ENCODE peak calls at places on chromosome 4, in seven cellular contexts. One of them, this sample, is unnamed.

GRCh38 chr4:7799306-7799705 is 140.4 kb downstream of the AFAP1 start:
- DNase-seq in PC-3: no peak
- DNase-seq in MM.1S: no peak
- DNase-seq in GM23248: no peak
- DNase-seq in neural progenitor cell: no peak
- DNase-seq in HCT116: no peak
- DNase-seq in hepatocyte: no peak
- DNase-seq in this sample: no peak

GRCh38 chr4:54566608-54567007 is 91.1 kb upstream of the KIT start:
- DNase-seq in hepatocyte: no peak
- DNase-seq in MM.1S: peak
- DNase-seq in HCT116: no peak
- DNase-seq in PC-3: no peak
- DNase-seq in neural progenitor cell: peak
- DNase-seq in GM23248: no peak
- DNase-seq in this sample: no peak

GRCh38 chr4:17241835-17242234 is 270.1 kb downstream of the QDPR start:
- DNase-seq in neural progenitor cell: no peak
- DNase-seq in hepatocyte: no peak
- DNase-seq in PC-3: no peak
- DNase-seq in GM23248: no peak
- DNase-seq in MM.1S: no peak
- DNase-seq in HCT116: no peak
- DNase-seq in this sample: no peak

GRCh38 chr4:101651778-101652177 is 138.8 kb upstream of the BANK1 start:
- DNase-seq in neural progenitor cell: no peak
- DNase-seq in MM.1S: no peak
- DNase-seq in HCT116: no peak
- DNase-seq in hepatocyte: no peak
- DNase-seq in GM23248: peak
- DNase-seq in PC-3: no peak
- DNase-seq in this sample: no peak

GRCh38 chr4:177974461-177974860 is 532.2 kb upstream of the AGA start:
- DNase-seq in GM23248: no peak
- DNase-seq in PC-3: peak
- DNase-seq in HCT116: no peak
- DNase-seq in MM.1S: no peak
- DNase-seq in hepatocyte: no peak
- DNase-seq in neural progenitor cell: no peak
- DNase-seq in this sample: no peak

GRCh38 chr4:174005422-174005821 is 278.0 kb downstream of the FBXO8 start:
- DNase-seq in MM.1S: no peak
- DNase-seq in neural progenitor cell: no peak
- DNase-seq in PC-3: no peak
- DNase-seq in HCT116: no peak
- DNase-seq in GM23248: no peak
- DNase-seq in hepatocyte: peak
- DNase-seq in this sample: no peak

GRCh38 chr4:67087897-67088296 is 457.4 kb downstream of the CENPC start:
- DNase-seq in MM.1S: peak
- DNase-seq in HCT116: peak
- DNase-seq in neural progenitor cell: peak
- DNase-seq in GM23248: peak
- DNase-seq in PC-3: peak
- DNase-seq in hepatocyte: peak
- DNase-seq in this sample: peak

GRCh38 chr4:185820119-185821028 is 8.4 kb upstream of the SORBS2 start:
- DNase-seq in hepatocyte: no peak
- DNase-seq in neural progenitor cell: peak
- DNase-seq in GM23248: no peak
- DNase-seq in HCT116: no peak
- DNase-seq in PC-3: no peak
- DNase-seq in MM.1S: no peak
- DNase-seq in this sample: peak

GRCh38 chr4:135249006-135249405 is 1047.4 kb upstream of the PABPC4L start:
- DNase-seq in PC-3: no peak
- DNase-seq in hepatocyte: no peak
- DNase-seq in neural progenitor cell: peak
- DNase-seq in MM.1S: no peak
- DNase-seq in HCT116: no peak
- DNase-seq in GM23248: no peak
- DNase-seq in this sample: peak

GRCh38 chr4:155025762-155026457 is 182.5 kb upstream of the NPY2R start:
- DNase-seq in hepatocyte: peak
- DNase-seq in HCT116: peak
- DNase-seq in neural progenitor cell: peak
- DNase-seq in MM.1S: peak
- DNase-seq in GM23248: peak
- DNase-seq in PC-3: peak
- DNase-seq in this sample: peak

GRCh38 chr4:73730292-73730691 is 10.1 kb upstream of the CXCL8 start:
- DNase-seq in GM23248: peak
- DNase-seq in hepatocyte: no peak
- DNase-seq in MM.1S: no peak
- DNase-seq in HCT116: no peak
- DNase-seq in PC-3: peak
- DNase-seq in neural progenitor cell: no peak
- DNase-seq in this sample: no peak

GRCh38 chr4:26320159-26320452 is 708 bp upstream of the RBPJ start:
- DNase-seq in HCT116: no peak
- DNase-seq in MM.1S: peak
- DNase-seq in PC-3: no peak
- DNase-seq in hepatocyte: no peak
- DNase-seq in GM23248: peak
- DNase-seq in neural progenitor cell: no peak
- DNase-seq in this sample: no peak

GRCh38 chr4:17336524-17336941 is 175.4 kb downstream of the QDPR start:
- DNase-seq in HCT116: peak
- DNase-seq in PC-3: no peak
- DNase-seq in neural progenitor cell: no peak
- DNase-seq in hepatocyte: no peak
- DNase-seq in GM23248: no peak
- DNase-seq in MM.1S: peak
- DNase-seq in this sample: no peak

GRCh38 chr4:6222761-6223292 is 22.5 kb upstream of the JAKMIP1 start:
- DNase-seq in GM23248: no peak
- DNase-seq in PC-3: peak
- DNase-seq in neural progenitor cell: peak
- DNase-seq in HCT116: peak
- DNase-seq in MM.1S: no peak
- DNase-seq in hepatocyte: no peak
- DNase-seq in this sample: peak

GRCh38 chr4:13611283-13611842 is 16.2 kb downstream of the BOD1L1 start:
- DNase-seq in GM23248: peak
- DNase-seq in PC-3: no peak
- DNase-seq in HCT116: no peak
- DNase-seq in neural progenitor cell: no peak
- DNase-seq in MM.1S: peak
- DNase-seq in hepatocyte: no peak
- DNase-seq in this sample: no peak

GRCh38 chr4:106194801-106195200 is 121.2 kb downstream of the TBCK start:
- DNase-seq in neural progenitor cell: no peak
- DNase-seq in HCT116: no peak
- DNase-seq in MM.1S: no peak
- DNase-seq in hepatocyte: no peak
- DNase-seq in PC-3: peak
- DNase-seq in GM23248: no peak
- DNase-seq in this sample: no peak

GRCh38 chr4:101730291-101731117 is 60.0 kb upstream of the BANK1 start:
- DNase-seq in MM.1S: peak
- DNase-seq in hepatocyte: peak
- DNase-seq in PC-3: peak
- DNase-seq in HCT116: peak
- DNase-seq in GM23248: peak
- DNase-seq in neural progenitor cell: peak
- DNase-seq in this sample: peak

GRCh38 chr4:26279446-26279845 is 41.4 kb upstream of the RBPJ start:
- DNase-seq in hepatocyte: no peak
- DNase-seq in GM23248: no peak
- DNase-seq in PC-3: no peak
- DNase-seq in HCT116: no peak
- DNase-seq in MM.1S: no peak
- DNase-seq in neural progenitor cell: no peak
- DNase-seq in this sample: no peak

GRCh38 chr4:109733728-109734127 is 3.9 kb upstream of the PLA2G12A start:
- DNase-seq in hepatocyte: no peak
- DNase-seq in PC-3: no peak
- DNase-seq in GM23248: no peak
- DNase-seq in neural progenitor cell: no peak
- DNase-seq in HCT116: no peak
- DNase-seq in MM.1S: no peak
- DNase-seq in this sample: no peak

GRCh38 chr4:3835527-3836040 is 69.4 kb downstream of the ADRA2C start:
- DNase-seq in GM23248: no peak
- DNase-seq in PC-3: no peak
- DNase-seq in HCT116: no peak
- DNase-seq in MM.1S: no peak
- DNase-seq in hepatocyte: no peak
- DNase-seq in neural progenitor cell: no peak
- DNase-seq in this sample: no peak
- TF ChIP-seq EZH2 in GM23248: no peak
- TF ChIP-seq EZH2 in PC-3: no peak
- TF ChIP-seq EZH2 in HCT116: no peak
- TF ChIP-seq EZH2 in MM.1S: no peak
- TF ChIP-seq EZH2 in hepatocyte: no peak
- TF ChIP-seq EZH2 in neural progenitor cell: no peak
- TF ChIP-seq EZH2 in this sample: no peak

DNA sequence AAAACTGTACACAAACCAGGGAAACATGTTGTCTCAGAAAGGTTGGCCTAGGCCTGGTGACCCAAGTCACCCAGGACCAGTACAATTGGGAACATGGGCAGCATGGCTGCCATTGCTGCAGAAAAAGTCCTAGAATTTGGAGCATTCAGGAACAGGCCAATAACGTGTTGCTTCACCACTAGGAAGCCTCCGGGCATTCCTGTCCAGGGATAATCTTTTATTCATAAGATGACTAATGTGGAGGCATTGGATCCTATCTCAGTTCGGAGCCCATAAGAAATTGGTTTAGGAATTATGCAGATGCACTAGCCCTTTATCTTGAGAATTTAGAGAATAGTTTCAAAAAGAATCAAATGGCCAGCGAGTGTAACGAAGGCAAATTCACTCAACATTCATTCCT is 242.8 kb upstream of the NDST4 start:
- DNase-seq in neural progenitor cell: no peak
- DNase-seq in PC-3: no peak
- DNase-seq in hepatocyte: no peak
- DNase-seq in HCT116: no peak
- DNase-seq in GM23248: no peak
- DNase-seq in MM.1S: no peak
- DNase-seq in this sample: no peak
- TF ChIP-seq EZH2phosphoT487 in neural progenitor cell: no peak
- TF ChIP-seq EZH2phosphoT487 in PC-3: no peak
- TF ChIP-seq EZH2phosphoT487 in hepatocyte: no peak
- TF ChIP-seq EZH2phosphoT487 in HCT116: no peak
- TF ChIP-seq EZH2phosphoT487 in GM23248: no peak
- TF ChIP-seq EZH2phosphoT487 in MM.1S: no peak
- TF ChIP-seq EZH2phosphoT487 in this sample: no peak

DNA sequence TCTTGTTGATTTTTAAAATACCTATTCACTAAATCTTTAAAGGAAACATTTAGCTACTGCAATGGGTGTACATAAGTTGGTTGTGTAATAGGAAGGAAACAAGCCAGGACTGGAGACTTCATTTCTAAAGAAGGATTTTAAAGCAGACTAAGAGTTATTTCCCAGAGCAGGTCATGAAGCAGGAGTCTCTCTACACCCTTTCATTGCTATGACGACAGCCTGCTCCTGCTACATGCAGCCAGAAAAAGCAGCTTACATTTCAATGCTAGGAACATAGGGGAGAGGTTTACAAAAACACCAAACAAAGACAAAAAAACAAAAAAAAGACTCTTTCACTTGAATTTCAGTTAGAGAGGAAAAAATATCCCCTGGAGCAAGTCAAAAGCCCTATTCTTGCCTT is 3.5 kb downstream of the SPARCL1 start:
- DNase-seq in GM23248: no peak
- DNase-seq in neural progenitor cell: peak
- DNase-seq in HCT116: no peak
- DNase-seq in MM.1S: no peak
- DNase-seq in PC-3: no peak
- DNase-seq in hepatocyte: peak
- DNase-seq in this sample: no peak
- H3K27ac ChIP-seq in GM23248: no peak
- H3K27ac ChIP-seq in neural progenitor cell: peak
- H3K27ac ChIP-seq in HCT116: no peak
- H3K27ac ChIP-seq in MM.1S: no peak
- H3K27ac ChIP-seq in PC-3: no peak
- H3K27ac ChIP-seq in hepatocyte: peak
- H3K27ac ChIP-seq in this sample: no peak

GRCh38 chr4:85910985-85911384 is 436.0 kb downstream of the ARHGAP24 start:
- DNase-seq in hepatocyte: no peak
- DNase-seq in neural progenitor cell: no peak
- DNase-seq in MM.1S: no peak
- DNase-seq in HCT116: no peak
- DNase-seq in GM23248: no peak
- DNase-seq in PC-3: no peak
- DNase-seq in this sample: no peak
- TF ChIP-seq EZH2 in hepatocyte: no peak
- TF ChIP-seq EZH2 in neural progenitor cell: no peak
- TF ChIP-seq EZH2 in MM.1S: no peak
- TF ChIP-seq EZH2 in HCT116: no peak
- TF ChIP-seq EZH2 in GM23248: no peak
- TF ChIP-seq EZH2 in PC-3: no peak
- TF ChIP-seq EZH2 in this sample: no peak

GRCh38 chr4:38860788-38861424 is 4.3 kb upstream of the TLR6 start:
- DNase-seq in hepatocyte: peak
- DNase-seq in MM.1S: peak
- DNase-seq in HCT116: peak
- DNase-seq in GM23248: peak
- DNase-seq in PC-3: peak
- DNase-seq in neural progenitor cell: peak
- DNase-seq in this sample: peak
- TF ChIP-seq EZH2phosphoT487 in hepatocyte: no peak
- TF ChIP-seq EZH2phosphoT487 in MM.1S: no peak
- TF ChIP-seq EZH2phosphoT487 in HCT116: no peak
- TF ChIP-seq EZH2phosphoT487 in GM23248: no peak
- TF ChIP-seq EZH2phosphoT487 in PC-3: no peak
- TF ChIP-seq EZH2phosphoT487 in neural progenitor cell: no peak
- TF ChIP-seq EZH2phosphoT487 in this sample: no peak

GRCh38 chr4:146442801-146443200 is 78.9 kb downstream of the SLC10A7 start:
- DNase-seq in HCT116: no peak
- DNase-seq in MM.1S: no peak
- DNase-seq in PC-3: peak
- DNase-seq in GM23248: peak
- DNase-seq in neural progenitor cell: no peak
- DNase-seq in hepatocyte: no peak
- DNase-seq in this sample: no peak
- H3K27ac ChIP-seq in HCT116: no peak
- H3K27ac ChIP-seq in MM.1S: no peak
- H3K27ac ChIP-seq in PC-3: peak
- H3K27ac ChIP-seq in GM23248: peak
- H3K27ac ChIP-seq in neural progenitor cell: no peak
- H3K27ac ChIP-seq in hepatocyte: no peak
- H3K27ac ChIP-seq in this sample: no peak

DNA sequence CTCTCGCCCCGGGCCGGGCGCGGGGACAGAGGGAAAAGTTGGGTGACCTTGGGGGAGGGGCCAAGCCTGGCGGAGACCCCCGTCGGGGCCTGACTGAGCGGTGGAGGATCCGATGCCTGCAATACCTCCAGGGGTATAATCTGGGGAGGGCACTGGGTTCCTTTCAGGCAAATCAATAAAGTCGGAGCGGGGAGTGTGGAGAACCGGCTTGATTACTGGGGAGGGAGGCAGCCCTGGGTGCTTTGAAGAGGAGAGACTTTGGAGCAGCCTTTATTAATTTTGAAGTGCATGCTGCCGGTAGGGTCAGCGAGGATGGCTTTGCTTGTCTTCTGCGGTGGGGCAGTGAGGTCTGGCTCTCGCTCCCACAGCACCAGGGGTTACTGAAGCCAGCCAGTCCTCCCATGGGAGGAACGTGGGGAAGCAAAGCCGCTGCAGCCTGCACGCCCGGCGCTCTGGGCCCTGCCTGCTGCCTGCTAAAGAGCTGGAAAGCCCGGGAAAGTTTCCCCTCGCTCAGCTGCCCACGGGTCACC is 396 bp upstream of the LGI2 start:
- DNase-seq in HCT116: no peak
- DNase-seq in MM.1S: no peak
- DNase-seq in hepatocyte: peak
- DNase-seq in neural progenitor cell: peak
- DNase-seq in GM23248: peak
- DNase-seq in PC-3: no peak
- DNase-seq in this sample: peak
- TF ChIP-seq EZH2 in HCT116: no peak
- TF ChIP-seq EZH2 in MM.1S: no peak
- TF ChIP-seq EZH2 in hepatocyte: no peak
- TF ChIP-seq EZH2 in neural progenitor cell: peak
- TF ChIP-seq EZH2 in GM23248: no peak
- TF ChIP-seq EZH2 in PC-3: no peak
- TF ChIP-seq EZH2 in this sample: peak

This sample was measured in GM23338.